ENCODE peak calls at places on chromosome 6, in ten cellular contexts. M is fibroblast of lung; N is ovary; S is CD4-positive, alpha-beta T cell; X is PC-3; B is lower lobe of right lung; K is IMR-90; I is pancreas; Y is lung; W is tibial artery. D is an unnamed sample. For H3K9me3, the result is how much of the 10 kb centered on the place peaks cover.

GRCh38 chr6:32785781-32786533 is 22.6 kb upstream of the HLA-DQB2 start:
- DNase-seq in M (peak), N (peak), S (no peak), X (peak), B (no peak), K (peak), I (no peak), Y (peak), W (peak), D (peak)

GRCh38 chr6:73652637-73653570 is 888 bp downstream of the SLC17A5 start:
- DNase-seq in M (peak), N (peak), S (peak), X (peak), B (peak), K (peak), I (no peak), Y (peak), W (peak), D (peak)

GRCh38 chr6:118725944-118726343 is 74.6 kb upstream of the CEP85L start:
- DNase-seq in M (no peak), N (no peak), S (peak), X (no peak), B (no peak), K (no peak), I (no peak), Y (no peak), W (no peak), D (no peak)

GRCh38 chr6:146503096-146503495 is 40.5 kb upstream of the RAB32 start:
- DNase-seq in M (no peak), N (no peak), S (no peak), X (no peak), B (no peak), K (no peak), I (no peak), Y (no peak), W (no peak), D (no peak)

GRCh38 chr6:47700051-47700450 is 1.7 kb downstream of the ADGRF4 start:
- DNase-seq in M (peak), N (no peak), S (no peak), X (peak), B (no peak), K (peak), I (no peak), Y (no peak), W (no peak), D (no peak)

GRCh38 chr6:48151142-48151541 is 40.1 kb upstream of the PTCHD4 start:
- DNase-seq in M (peak), N (no peak), S (no peak), X (peak), B (no peak), K (no peak), I (no peak), Y (no peak), W (no peak), D (no peak)

GRCh38 chr6:139016337-139017213 is 12.0 kb upstream of the ABRACL start:
- DNase-seq in M (no peak), N (no peak), S (no peak), X (no peak), B (no peak), K (no peak), I (no peak), Y (no peak), W (no peak), D (peak)

GRCh38 chr6:155418017-155418749 is 37.5 kb downstream of the NOX3 start:
- DNase-seq in M (peak), N (peak), S (peak), X (no peak), B (no peak), K (peak), I (no peak), Y (peak), W (peak), D (peak)

GRCh38 chr6:169931223-169931760 is 179.9 kb downstream of the ERMARD start:
- DNase-seq in M (no peak), N (no peak), S (no peak), X (no peak), B (no peak), K (no peak), I (no peak), Y (no peak), W (no peak), D (no peak)
- H3K9me3 ChIP-seq in M (under half), N (under half), S (under half), X (under half), B (under half), K (half or more), I (under half), Y (under half), W (under half), D (under half)

DNA sequence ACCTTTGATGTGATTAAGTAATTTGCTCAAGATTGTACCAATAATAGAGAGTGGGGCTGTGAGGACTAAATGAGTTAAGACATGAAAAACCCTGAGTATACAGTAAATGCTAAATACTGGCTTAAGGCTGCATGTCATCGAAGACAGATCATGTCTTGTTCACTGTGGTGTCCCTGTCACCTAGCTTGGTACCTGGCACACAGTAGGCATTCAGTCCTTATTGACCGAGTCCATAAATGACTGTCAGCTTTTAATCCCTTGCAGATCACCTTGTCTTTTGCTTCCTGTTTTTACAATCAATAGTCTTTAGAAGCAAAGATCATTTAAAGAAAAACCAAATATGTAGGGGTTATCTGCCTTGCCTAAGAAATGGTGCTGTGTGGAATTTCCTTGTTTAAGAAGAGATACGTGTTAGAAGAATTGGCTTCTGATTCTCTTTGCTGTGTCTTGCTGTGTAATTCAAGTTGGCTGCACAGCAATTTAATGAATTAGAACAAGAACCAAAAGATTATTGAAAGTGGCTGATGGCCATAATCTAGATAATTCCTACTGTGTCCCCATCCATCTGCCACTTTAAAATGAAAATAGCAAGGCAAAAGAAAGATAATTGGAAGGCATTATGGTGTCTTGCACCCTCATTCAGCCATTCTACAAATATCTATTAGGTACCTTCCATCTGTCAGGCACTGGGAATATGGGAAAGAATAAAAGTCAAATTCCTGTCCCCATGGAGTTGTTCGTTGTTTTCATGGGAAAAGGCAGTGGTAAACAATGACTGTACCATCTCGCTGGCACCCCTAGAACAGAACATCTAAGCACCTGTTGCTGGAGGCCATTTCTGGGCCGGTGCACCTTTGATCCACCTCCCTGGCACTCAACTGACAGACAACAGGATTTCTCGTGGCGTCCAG is 12.4 kb upstream of the MAPK13 start:
- DNase-seq in M (no peak), N (no peak), S (no peak), X (no peak), B (no peak), K (no peak), I (no peak), Y (no peak), W (no peak), D (no peak)
- H3K27ac ChIP-seq in M (no peak), N (no peak), S (no peak), X (no peak), B (peak), K (no peak), I (no peak), Y (no peak), W (no peak), D (no peak)

GRCh38 chr6:135759831-135760230 is 91.7 kb upstream of the PDE7B start:
- DNase-seq in M (peak), N (no peak), S (no peak), X (peak), B (no peak), K (peak), I (no peak), Y (no peak), W (no peak), D (no peak)
- TF ChIP-seq CTCF in M (no peak), N (no peak), S (no peak), X (peak), B (no peak), K (peak), I (no peak), Y (no peak), W (no peak), D (no peak)

DNA sequence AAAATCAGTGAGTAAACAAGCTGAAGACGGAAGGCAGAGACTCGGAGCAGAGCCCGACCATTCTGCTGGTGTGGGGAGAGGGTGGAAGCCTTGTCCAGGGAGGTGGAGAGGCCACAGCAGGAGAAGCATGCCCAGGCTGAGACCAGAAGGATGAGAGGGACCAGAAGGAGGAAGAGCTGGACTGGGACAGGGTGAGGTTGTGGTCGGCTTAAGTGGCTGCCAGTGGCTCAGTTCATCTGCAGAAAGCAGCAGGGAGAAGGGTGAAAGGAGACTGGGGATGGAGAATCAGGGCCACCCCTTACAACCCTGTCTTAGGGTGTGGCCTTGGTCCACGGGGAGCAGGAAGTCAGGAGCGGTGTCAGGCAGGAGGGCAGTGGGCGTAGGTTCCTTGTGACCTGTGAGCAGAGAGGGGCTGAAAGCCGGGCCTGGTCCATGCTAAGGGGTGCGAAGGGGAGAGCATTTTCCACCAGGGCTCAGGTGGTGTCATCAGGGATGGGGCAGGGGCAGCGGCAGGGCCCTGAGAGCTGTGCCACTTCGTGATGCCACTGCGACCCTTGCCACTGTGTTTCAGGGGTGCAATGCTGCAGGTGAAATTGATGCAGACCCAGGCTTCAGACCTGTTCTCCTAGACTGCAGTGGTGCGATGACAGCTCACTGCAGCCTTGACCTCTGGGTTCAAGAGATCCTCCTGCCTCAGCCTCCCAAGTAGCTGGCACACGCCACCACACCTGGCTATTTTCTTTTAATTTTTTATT is 81.1 kb downstream of the TTLL2 start:
- DNase-seq in M (no peak), N (no peak), S (no peak), X (no peak), B (no peak), K (no peak), I (no peak), Y (no peak), W (no peak), D (no peak)
- H3K9me3 ChIP-seq in M (under half), N (under half), S (under half), X (under half), B (under half), K (half or more), I (under half), Y (under half), W (under half), D (under half)

GRCh38 chr6:5093231-5094015 is 8.3 kb downstream of the PPP1R3G start:
- DNase-seq in M (peak), N (no peak), S (no peak), X (no peak), B (no peak), K (no peak), I (no peak), Y (no peak), W (no peak), D (no peak)
- H3K27ac ChIP-seq in M (no peak), N (no peak), S (no peak), X (no peak), B (no peak), K (no peak), I (no peak), Y (peak), W (peak), D (no peak)

DNA sequence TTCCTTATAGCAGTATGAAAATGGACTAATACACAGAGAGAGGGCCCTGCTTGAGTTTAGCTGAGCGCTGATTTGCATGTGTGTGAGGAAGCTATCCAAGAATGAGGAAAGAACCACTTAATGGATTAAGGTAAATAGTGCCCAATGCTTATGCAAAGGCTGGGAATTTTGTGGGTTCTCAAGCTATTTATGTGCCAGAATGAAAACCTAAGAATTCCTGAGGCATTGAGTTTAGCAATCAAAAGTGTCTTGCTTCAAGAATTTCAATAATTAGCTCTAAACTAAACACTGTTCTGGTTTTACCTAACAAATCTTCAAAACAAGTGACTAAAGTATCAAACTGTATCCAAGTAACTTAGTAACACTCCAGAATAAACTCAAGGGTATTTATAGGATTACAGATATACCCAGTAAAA is 7.0 kb upstream of the OR14J1 start:
- DNase-seq in M (no peak), N (no peak), S (no peak), X (no peak), B (no peak), K (no peak), I (no peak), Y (peak), W (no peak), D (no peak)
- TF ChIP-seq CTCF in M (no peak), N (no peak), S (no peak), X (no peak), B (no peak), K (no peak), I (no peak), Y (no peak), W (no peak), D (no peak)

GRCh38 chr6:99607416-99608036 is 893 bp downstream of the PRDM13 start:
- DNase-seq in M (no peak), N (no peak), S (no peak), X (no peak), B (no peak), K (no peak), I (no peak), Y (no peak), W (no peak), D (no peak)
- H3K9me3 ChIP-seq in M (under half), N (under half), S (under half), X (under half), B (under half), K (under half), I (under half), Y (under half), W (under half), D (under half)

GRCh38 chr6:37174515-37175331 is 4.8 kb downstream of the PIM1 start:
- DNase-seq in M (no peak), N (no peak), S (no peak), X (no peak), B (no peak), K (no peak), I (no peak), Y (no peak), W (no peak), D (no peak)

GRCh38 chr6:37173573-37174195 is 3.7 kb downstream of the PIM1 start:
- DNase-seq in M (no peak), N (no peak), S (no peak), X (no peak), B (no peak), K (no peak), I (no peak), Y (no peak), W (no peak), D (no peak)

GRCh38 chr6:37172991-37173572 is 3.1 kb downstream of the PIM1 start:
- DNase-seq in M (no peak), N (no peak), S (no peak), X (no peak), B (no peak), K (no peak), I (no peak), Y (no peak), W (no peak), D (no peak)

GRCh38 chr6:37175332-37176267 is 5.6 kb downstream of the PIM1 start:
- DNase-seq in M (no peak), N (no peak), S (no peak), X (no peak), B (no peak), K (no peak), I (no peak), Y (no peak), W (no peak), D (no peak)

DNA sequence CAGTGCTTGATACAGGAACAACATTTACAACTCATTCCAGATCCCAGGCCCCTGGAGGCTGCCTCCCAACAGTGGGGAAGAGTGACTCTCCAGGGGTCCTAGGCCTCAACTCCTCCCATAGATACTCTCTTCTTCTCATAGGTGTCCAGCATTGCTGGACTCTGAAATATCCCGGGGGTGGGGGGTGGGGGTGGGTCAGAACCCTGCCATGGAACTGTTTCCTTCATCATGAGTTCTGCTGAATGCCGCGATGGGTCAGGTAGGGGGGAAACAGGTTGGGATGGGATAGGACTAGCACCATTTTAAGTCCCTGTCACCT is 4.2 kb downstream of the PIM1 start:
- DNase-seq in M (no peak), N (no peak), S (no peak), X (no peak), B (no peak), K (no peak), I (no peak), Y (no peak), W (no peak), D (no peak)
- H3K27ac ChIP-seq in M (no peak), N (no peak), S (peak), X (no peak), B (peak), K (no peak), I (no peak), Y (no peak), W (no peak), D (no peak)